ENCODE peak calls at places on chromosomes 12 and 14, in five cellular contexts. M is adrenal gland, Z is stomach, O is PC-9, V is left lung. Y is an unnamed sample. For H3K4me1, the result is how much of the 10 kb centered on the place peaks cover.

GRCh38 chr12:68119724-68120211 is 39.8 kb downstream of the IFNG start:
- DNase-seq in M (no peak), Z (no peak), O (no peak), V (no peak), Y (no peak)

GRCh38 chr14:78785265-78785664 is 615.1 kb downstream of the NRXN3 start:
- DNase-seq in M (no peak), Z (no peak), O (no peak), V (no peak), Y (no peak)

GRCh38 chr12:51393676-51394545 is 2.7 kb upstream of the GALNT6 start:
- DNase-seq in M (no peak), Z (no peak), O (no peak), V (no peak), Y (no peak)

GRCh38 chr12:8912910-8913309 is 1.4 kb upstream of the PHC1 start:
- DNase-seq in M (no peak), Z (peak), O (peak), V (no peak), Y (no peak)

GRCh38 chr12:2719405-2719804 is 75.4 kb upstream of the FKBP4 start:
- DNase-seq in M (no peak), Z (no peak), O (no peak), V (no peak), Y (no peak)

GRCh38 chr12:20077618-20078017 is 290.7 kb upstream of the PDE3A start:
- DNase-seq in M (no peak), Z (no peak), O (no peak), V (no peak), Y (no peak)

GRCh38 chr14:95265106-95266094 is 54.3 kb downstream of the CLMN start:
- DNase-seq in M (peak), Z (peak), O (peak), V (no peak), Y (peak)

GRCh38 chr12:44709166-44709565 is 166.9 kb downstream of the NELL2 start:
- DNase-seq in M (no peak), Z (no peak), O (no peak), V (peak), Y (no peak)

GRCh38 chr14:20690848-20691640 is 2.5 kb downstream of the ANG start:
- DNase-seq in M (peak), Z (peak), O (peak), V (no peak), Y (peak)

GRCh38 chr12:26124491-26125450 is at the start of gene BHLHE41:
- DNase-seq in M (peak), Z (peak), O (peak), V (peak), Y (peak)

GRCh38 chr12:15050664-15051063 is 77.8 kb downstream of the PDE6H start:
- DNase-seq in M (no peak), Z (no peak), O (no peak), V (no peak), Y (no peak)

GRCh38 chr14:91395998-91396660 is 21.5 kb downstream of the CCDC88C start:
- DNase-seq in M (no peak), Z (no peak), O (no peak), V (no peak), Y (no peak)

GRCh38 chr12:107584523-107584922 is 101.1 kb upstream of the PWP1 start:
- DNase-seq in M (peak), Z (no peak), O (no peak), V (no peak), Y (no peak)

GRCh38 chr12:123038486-123038885 is 58.0 kb downstream of the ARL6IP4 start:
- DNase-seq in M (no peak), Z (no peak), O (no peak), V (no peak), Y (no peak)

GRCh38 chr12:27549801-27550652 is 26.0 kb downstream of the PPFIBP1 start:
- DNase-seq in M (peak), Z (peak), O (peak), V (no peak), Y (peak)

GRCh38 chr14:91387135-91387849 is 30.3 kb downstream of the CCDC88C start:
- DNase-seq in M (no peak), Z (no peak), O (no peak), V (no peak), Y (no peak)

GRCh38 chr14:82855912-82856381 is 1322.3 kb upstream of the SEL1L start:
- DNase-seq in M (no peak), Z (no peak), O (no peak), V (no peak), Y (no peak)

GRCh38 chr14:51520087-51520486 is 131.6 kb upstream of the FRMD6 start:
- DNase-seq in M (no peak), Z (no peak), O (no peak), V (no peak), Y (no peak)

GRCh38 chr14:71698027-71698426 is 234.2 kb upstream of the RGS6 start:
- DNase-seq in M (no peak), Z (no peak), O (no peak), V (no peak), Y (no peak)

GRCh38 chr12:41486718-41487117 is 298.6 kb downstream of the PDZRN4 start:
- DNase-seq in M (no peak), Z (no peak), O (peak), V (no peak), Y (no peak)

GRCh38 chr12:93151079-93151759 is 222.1 kb upstream of the EEA1 start:
- DNase-seq in M (no peak), Z (no peak), O (no peak), V (no peak), Y (peak)

GRCh38 chr12:46549527-46550265 is 177.1 kb upstream of the SLC38A2 start:
- DNase-seq in M (no peak), Z (no peak), O (peak), V (no peak), Y (no peak)

GRCh38 chr12:65155784-65156183 is 13.6 kb upstream of the LEMD3 start:
- DNase-seq in M (no peak), Z (no peak), O (no peak), V (no peak), Y (no peak)

GRCh38 chr12:31662176-31662849 is 2.8 kb downstream of the ETFBKMT start:
- DNase-seq in M (no peak), Z (no peak), O (no peak), V (no peak), Y (no peak)

GRCh38 chr14:37422748-37423147 is 172.3 kb downstream of the FOXA1 start:
- DNase-seq in M (no peak), Z (no peak), O (no peak), V (no peak), Y (no peak)

GRCh38 chr12:27331299-27331926 is 1.2 kb upstream of the BMAL2 start:
- DNase-seq in M (no peak), Z (no peak), O (peak), V (no peak), Y (no peak)

GRCh38 chr12:100741084-100741711 is 53.4 kb upstream of the ANO4 start:
- DNase-seq in M (no peak), Z (no peak), O (no peak), V (no peak), Y (peak)

GRCh38 chr14:25607095-25607657 is 557.2 kb upstream of the STXBP6 start:
- DNase-seq in M (no peak), Z (no peak), O (no peak), V (no peak), Y (no peak)

GRCh38 chr14:69413483-69413882 is 15.0 kb downstream of the SLC39A9 start:
- DNase-seq in M (no peak), Z (no peak), O (no peak), V (no peak), Y (no peak)

GRCh38 chr14:75069021-75069810 is at the start of gene ZC2HC1C:
- DNase-seq in M (peak), Z (peak), O (peak), V (peak), Y (peak)

GRCh38 chr14:25116607-25117006 is 66.7 kb upstream of the STXBP6 start:
- DNase-seq in M (no peak), Z (no peak), O (no peak), V (no peak), Y (no peak)

GRCh38 chr14:43471595-43471994 is 1035.5 kb downstream of the FSCB start:
- DNase-seq in M (no peak), Z (no peak), O (no peak), V (no peak), Y (no peak)

GRCh38 chr12:75790219-75790618 is 241.4 kb downstream of the PHLDA1 start:
- DNase-seq in M (no peak), Z (no peak), O (no peak), V (no peak), Y (no peak)
- H3K27ac ChIP-seq in M (no peak), Z (no peak), O (peak), V (no peak), Y (no peak)

GRCh38 chr12:29155079-29155478 is 6.0 kb downstream of the FAR2 start:
- DNase-seq in M (no peak), Z (no peak), O (no peak), V (no peak), Y (no peak)

GRCh38 chr12:29152223-29152868 is 3.3 kb downstream of the FAR2 start:
- DNase-seq in M (no peak), Z (no peak), O (no peak), V (no peak), Y (no peak)

GRCh38 chr12:29148958-29149690 is at the start of gene FAR2:
- DNase-seq in M (peak), Z (peak), O (peak), V (peak), Y (peak)

GRCh38 chr12:29149691-29150382 is 759 bp downstream of the FAR2 start:
- DNase-seq in M (no peak), Z (no peak), O (peak), V (peak), Y (peak)

DNA sequence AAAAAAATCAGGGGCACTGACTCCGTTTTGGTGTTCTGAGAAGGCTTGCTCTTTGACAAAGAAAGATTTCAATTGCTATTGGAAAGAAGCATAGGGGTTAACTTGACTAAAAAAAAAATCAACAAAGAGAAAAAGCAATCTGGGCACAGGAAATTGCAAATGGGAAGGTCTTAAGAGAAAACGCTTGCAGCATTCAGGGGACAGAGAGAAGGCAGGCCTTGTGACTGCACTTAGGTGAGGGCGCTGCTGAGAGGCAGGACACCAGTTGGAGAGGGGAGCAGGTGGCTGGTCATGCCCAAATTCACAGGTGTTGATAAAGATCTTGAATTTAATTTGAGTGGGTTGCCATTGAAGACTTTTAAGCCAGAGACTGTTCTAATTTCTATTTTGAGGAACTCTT is 4.2 kb downstream of the FAR2 start:
- DNase-seq in M (no peak), Z (no peak), O (no peak), V (no peak), Y (no peak)
- H3K4me1 ChIP-seq in M (under half), Z (under half), O (under half), V (half or more), Y (under half)

GRCh38 chr14:73026845-73027542 is at the start of gene ZFYVE1:
- DNase-seq in M (peak), Z (peak), O (peak), V (peak), Y (peak)
- H3K27ac ChIP-seq in M (peak), Z (peak), O (no peak), V (peak), Y (peak)

GRCh38 chr12:53744130-53744441 is 7.7 kb downstream of the CISTR start:
- DNase-seq in M (no peak), Z (no peak), O (no peak), V (no peak), Y (no peak)
- H3K4me1 ChIP-seq in M (under half), Z (under half), O (under half), V (under half), Y (under half)

GRCh38 chr12:32884962-32885361 is 11.6 kb downstream of the PKP2 start:
- DNase-seq in M (no peak), Z (no peak), O (no peak), V (no peak), Y (peak)
- H3K27ac ChIP-seq in M (no peak), Z (no peak), O (no peak), V (no peak), Y (no peak)

DNA sequence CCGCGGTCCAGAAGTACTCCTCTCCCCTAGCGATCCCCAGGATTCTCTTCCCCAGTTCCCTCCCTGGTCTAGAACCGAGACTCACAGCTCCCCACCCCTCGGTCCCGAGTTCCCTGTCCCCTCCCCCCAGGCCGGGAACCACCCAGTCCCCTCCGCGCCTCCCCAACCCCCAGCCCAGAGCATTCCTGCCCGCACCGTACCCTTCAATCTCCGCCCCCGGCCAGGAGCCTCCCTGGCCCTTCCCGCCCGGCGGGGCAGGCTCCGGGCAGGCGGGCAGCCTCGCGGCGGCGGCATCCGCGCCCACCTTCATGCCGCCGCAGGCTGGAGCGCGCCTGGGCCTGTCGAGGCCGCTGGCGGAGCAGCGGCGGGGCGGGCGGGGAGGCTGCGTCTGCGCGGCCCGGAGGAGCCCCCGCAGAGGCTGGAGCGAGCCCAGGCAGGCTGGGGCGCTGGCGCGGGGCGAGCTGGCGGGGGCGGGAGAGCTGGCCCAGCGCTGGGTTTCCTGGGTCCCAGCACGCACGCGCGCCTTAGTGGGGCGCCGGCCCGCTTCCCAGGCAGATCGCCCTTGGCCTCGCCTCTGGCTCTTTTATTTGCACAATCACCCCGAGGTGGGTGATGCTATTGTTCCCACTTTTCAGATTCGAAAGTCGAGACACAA is 22.2 kb upstream of the GPR132 start:
- DNase-seq in M (no peak), Z (peak), O (peak), V (peak), Y (peak)
- H3K4me1 ChIP-seq in M (under half), Z (under half), O (under half), V (half or more), Y (under half)

GRCh38 chr12:110107369-110108281 is 16.5 kb upstream of the IFT81 start:
- DNase-seq in M (peak), Z (no peak), O (no peak), V (no peak), Y (no peak)
- H3K27ac ChIP-seq in M (peak), Z (peak), O (no peak), V (peak), Y (peak)

DNA sequence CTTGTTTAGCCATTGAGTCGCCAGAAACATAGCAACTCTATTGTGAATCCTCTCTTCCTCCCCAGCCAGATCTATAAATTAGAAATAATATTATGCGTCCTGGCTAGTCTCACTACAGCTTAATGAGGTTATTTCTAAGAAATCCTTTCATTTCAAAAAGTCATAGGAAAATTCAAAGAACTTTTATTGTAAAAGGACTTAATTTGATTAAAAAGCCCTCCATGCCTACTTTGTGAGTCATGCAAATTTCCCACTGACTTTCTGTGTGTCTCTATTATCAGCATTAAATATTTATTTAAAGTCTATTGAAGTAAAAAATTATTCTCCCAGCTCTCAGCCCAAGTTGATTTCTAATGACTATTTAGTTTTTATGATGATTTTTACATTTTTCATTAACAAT is 160.7 kb downstream of the PHLDA1 start:
- DNase-seq in M (no peak), Z (no peak), O (no peak), V (no peak), Y (no peak)
- H3K4me1 ChIP-seq in M (under half), Z (under half), O (under half), V (under half), Y (under half)

DNA sequence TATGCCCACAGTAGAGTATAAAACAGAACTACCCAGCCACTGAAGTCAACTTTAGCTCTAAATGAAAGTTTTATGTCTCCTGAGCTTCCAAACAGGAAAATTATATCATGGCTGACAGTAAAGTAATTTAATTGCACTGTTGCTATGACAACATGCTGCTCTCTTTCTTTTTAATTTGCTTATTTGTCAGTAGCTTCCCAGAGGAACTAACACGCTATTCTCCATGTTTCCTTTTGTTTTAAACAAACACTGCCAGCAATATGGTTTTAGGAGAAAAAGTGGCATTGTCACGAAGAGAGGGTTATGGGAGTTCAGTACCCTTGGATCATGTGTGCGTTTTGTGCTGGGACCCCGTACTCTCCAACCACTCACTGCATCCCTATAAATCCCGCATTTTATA is 1.9 kb downstream of the FOXN3 start:
- DNase-seq in M (no peak), Z (no peak), O (no peak), V (no peak), Y (no peak)
- H3K27ac ChIP-seq in M (peak), Z (peak), O (no peak), V (peak), Y (peak)

Y was measured in colonic mucosa.